ENCODE peak calls at places on chromosomes 5 and 9, in seven cellular contexts. One of them, this sample, is unnamed.

GRCh38 chr9:127878001-127878651 is 651 bp upstream of the AK1 start:
- DNase-seq in fibroblast of pulmonary artery: no peak
- DNase-seq in mammary epithelial cell: no peak
- DNase-seq in AG04450: no peak
- DNase-seq in heart left ventricle: peak
- DNase-seq in neural progenitor cell: peak
- DNase-seq in choroid plexus epithelial cell: no peak
- DNase-seq in this sample: no peak

GRCh38 chr5:39605966-39606591 is 181.3 kb upstream of the DAB2 start:
- DNase-seq in fibroblast of pulmonary artery: peak
- DNase-seq in choroid plexus epithelial cell: peak
- DNase-seq in mammary epithelial cell: peak
- DNase-seq in neural progenitor cell: no peak
- DNase-seq in AG04450: no peak
- DNase-seq in heart left ventricle: no peak
- DNase-seq in this sample: no peak

GRCh38 chr9:135410421-135410820 is 69.2 kb upstream of the PPP1R26 start:
- DNase-seq in AG04450: no peak
- DNase-seq in neural progenitor cell: no peak
- DNase-seq in heart left ventricle: no peak
- DNase-seq in fibroblast of pulmonary artery: no peak
- DNase-seq in choroid plexus epithelial cell: no peak
- DNase-seq in mammary epithelial cell: no peak
- DNase-seq in this sample: no peak

GRCh38 chr5:115875447-115875846 is 33.7 kb downstream of the AP3S1 start:
- DNase-seq in choroid plexus epithelial cell: no peak
- DNase-seq in mammary epithelial cell: no peak
- DNase-seq in fibroblast of pulmonary artery: peak
- DNase-seq in heart left ventricle: no peak
- DNase-seq in neural progenitor cell: peak
- DNase-seq in AG04450: no peak
- DNase-seq in this sample: no peak

GRCh38 chr5:145701404-145701803 is 133.7 kb downstream of the PRELID2 start:
- DNase-seq in choroid plexus epithelial cell: no peak
- DNase-seq in mammary epithelial cell: no peak
- DNase-seq in AG04450: no peak
- DNase-seq in neural progenitor cell: no peak
- DNase-seq in heart left ventricle: no peak
- DNase-seq in fibroblast of pulmonary artery: no peak
- DNase-seq in this sample: no peak

GRCh38 chr5:67878911-67879310 is 336.6 kb upstream of the PIK3R1 start:
- DNase-seq in choroid plexus epithelial cell: peak
- DNase-seq in heart left ventricle: no peak
- DNase-seq in fibroblast of pulmonary artery: peak
- DNase-seq in neural progenitor cell: no peak
- DNase-seq in AG04450: no peak
- DNase-seq in mammary epithelial cell: no peak
- DNase-seq in this sample: no peak

GRCh38 chr9:116661037-116661954 is 25.8 kb upstream of the TRIM32 start:
- DNase-seq in mammary epithelial cell: peak
- DNase-seq in heart left ventricle: no peak
- DNase-seq in AG04450: peak
- DNase-seq in neural progenitor cell: peak
- DNase-seq in fibroblast of pulmonary artery: peak
- DNase-seq in choroid plexus epithelial cell: peak
- DNase-seq in this sample: peak

GRCh38 chr5:186091-187041 is 4.9 kb upstream of the LRRC14B start:
- DNase-seq in mammary epithelial cell: no peak
- DNase-seq in neural progenitor cell: no peak
- DNase-seq in heart left ventricle: peak
- DNase-seq in AG04450: no peak
- DNase-seq in fibroblast of pulmonary artery: no peak
- DNase-seq in choroid plexus epithelial cell: no peak
- DNase-seq in this sample: no peak

GRCh38 chr9:74765572-74765971 is 122.1 kb downstream of the TRPM6 start:
- DNase-seq in AG04450: no peak
- DNase-seq in choroid plexus epithelial cell: no peak
- DNase-seq in heart left ventricle: no peak
- DNase-seq in fibroblast of pulmonary artery: no peak
- DNase-seq in mammary epithelial cell: no peak
- DNase-seq in neural progenitor cell: no peak
- DNase-seq in this sample: no peak

GRCh38 chr9:71446499-71447411 is 321.6 kb downstream of the CEMIP2 start:
- DNase-seq in heart left ventricle: no peak
- DNase-seq in AG04450: peak
- DNase-seq in neural progenitor cell: peak
- DNase-seq in mammary epithelial cell: peak
- DNase-seq in fibroblast of pulmonary artery: peak
- DNase-seq in choroid plexus epithelial cell: peak
- DNase-seq in this sample: peak

GRCh38 chr9:133528887-133529262 is 4.1 kb upstream of the MYMK start:
- DNase-seq in AG04450: no peak
- DNase-seq in fibroblast of pulmonary artery: no peak
- DNase-seq in neural progenitor cell: no peak
- DNase-seq in mammary epithelial cell: no peak
- DNase-seq in heart left ventricle: no peak
- DNase-seq in choroid plexus epithelial cell: no peak
- DNase-seq in this sample: no peak

GRCh38 chr5:78731884-78732283 is 83.3 kb upstream of the LHFPL2 start:
- DNase-seq in heart left ventricle: no peak
- DNase-seq in AG04450: no peak
- DNase-seq in fibroblast of pulmonary artery: peak
- DNase-seq in neural progenitor cell: no peak
- DNase-seq in choroid plexus epithelial cell: peak
- DNase-seq in mammary epithelial cell: no peak
- DNase-seq in this sample: no peak

DNA sequence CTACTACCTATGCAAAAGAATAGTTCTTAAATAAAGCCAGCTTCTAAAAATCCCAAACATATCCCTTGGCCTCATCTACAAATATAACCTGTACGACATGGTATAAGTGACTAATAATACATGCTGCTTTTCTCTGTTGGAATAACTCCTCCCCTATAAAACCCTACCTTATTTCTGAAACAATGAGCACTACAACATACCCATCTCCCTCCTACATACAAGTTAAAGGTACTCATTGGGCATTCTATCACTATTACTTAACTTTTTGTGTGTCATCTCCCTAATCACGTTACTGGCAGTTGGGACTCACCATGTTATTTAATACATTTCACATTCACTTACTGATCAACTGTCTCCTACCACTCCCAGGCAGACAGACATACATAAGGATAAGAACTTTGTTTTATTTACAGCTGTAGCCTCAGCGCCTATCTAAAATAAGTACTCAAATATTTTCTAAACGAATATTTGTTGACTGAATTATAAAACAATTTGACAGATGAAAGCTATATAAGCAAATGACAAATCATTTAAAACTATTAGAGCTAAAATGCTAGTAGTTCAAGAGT is 4.1 kb downstream of the CLK4 start:
- DNase-seq in mammary epithelial cell: peak
- DNase-seq in choroid plexus epithelial cell: no peak
- DNase-seq in AG04450: no peak
- DNase-seq in heart left ventricle: no peak
- DNase-seq in neural progenitor cell: no peak
- DNase-seq in fibroblast of pulmonary artery: no peak
- DNase-seq in this sample: no peak
- H3K4me3 ChIP-seq in mammary epithelial cell: no peak
- H3K4me3 ChIP-seq in choroid plexus epithelial cell: no peak
- H3K4me3 ChIP-seq in AG04450: no peak
- H3K4me3 ChIP-seq in heart left ventricle: no peak
- H3K4me3 ChIP-seq in neural progenitor cell: no peak
- H3K4me3 ChIP-seq in fibroblast of pulmonary artery: no peak
- H3K4me3 ChIP-seq in this sample: no peak

DNA sequence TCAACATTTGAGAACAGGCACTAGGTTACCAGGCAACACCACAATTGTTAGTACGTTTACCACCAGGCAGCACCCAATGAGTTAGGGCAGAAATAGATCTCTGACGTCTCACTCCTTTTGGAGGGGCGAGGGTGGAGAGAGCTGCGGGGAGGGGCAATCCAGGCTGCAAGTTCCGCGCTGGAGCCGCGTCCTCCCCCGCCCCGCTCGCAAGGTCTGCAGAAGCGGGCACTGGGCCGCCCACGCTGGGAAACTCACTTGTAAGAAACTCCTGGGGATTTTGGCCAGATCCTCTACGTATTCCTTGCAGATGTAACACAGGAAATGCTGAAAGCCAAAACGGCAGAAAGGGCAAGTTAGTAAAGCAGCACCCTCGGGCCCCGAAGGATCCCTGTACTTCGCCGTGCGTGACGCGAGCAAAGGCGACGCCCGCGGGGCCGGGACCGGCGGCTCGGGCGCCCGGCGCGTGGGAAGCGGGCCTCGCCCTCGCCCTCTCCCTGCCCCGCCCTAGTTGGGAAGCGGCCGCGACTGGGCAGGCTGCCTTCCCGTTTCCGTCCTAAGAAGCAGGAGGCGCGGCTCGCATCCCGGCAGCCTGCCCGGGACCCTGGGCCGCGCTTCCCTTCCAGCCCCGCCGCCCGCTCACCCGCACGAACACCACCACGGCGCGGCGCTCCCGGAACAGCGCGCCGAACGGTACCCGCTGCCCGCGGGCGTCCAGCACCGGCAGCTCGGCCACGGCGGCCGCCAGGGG is 493 bp downstream of the PRXL2C start:
- DNase-seq in AG04450: peak
- DNase-seq in fibroblast of pulmonary artery: peak
- DNase-seq in mammary epithelial cell: peak
- DNase-seq in neural progenitor cell: peak
- DNase-seq in heart left ventricle: peak
- DNase-seq in choroid plexus epithelial cell: peak
- DNase-seq in this sample: peak
- TF ChIP-seq CTCF in AG04450: no peak
- TF ChIP-seq CTCF in fibroblast of pulmonary artery: no peak
- TF ChIP-seq CTCF in mammary epithelial cell: peak
- TF ChIP-seq CTCF in neural progenitor cell: peak
- TF ChIP-seq CTCF in heart left ventricle: no peak
- TF ChIP-seq CTCF in choroid plexus epithelial cell: peak
- TF ChIP-seq CTCF in this sample: no peak

DNA sequence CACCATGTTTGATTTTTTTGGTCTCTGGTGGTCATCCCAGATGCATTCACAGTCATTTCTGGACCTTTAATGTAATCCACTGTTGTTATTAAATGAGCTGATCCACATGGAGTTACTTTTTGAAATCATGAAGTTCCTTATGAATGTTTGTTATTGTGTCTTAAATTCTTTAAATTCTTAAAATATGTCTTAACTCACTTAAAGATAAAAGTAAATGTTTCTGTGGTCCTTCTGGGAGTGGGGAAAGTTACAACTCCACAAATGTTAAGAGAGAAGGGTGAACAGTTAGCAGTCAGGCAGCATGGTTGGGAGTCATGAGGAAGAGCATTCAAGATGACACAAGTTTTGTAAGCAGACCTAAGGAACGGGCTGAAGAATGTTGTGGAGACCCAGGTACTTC is 17.0 kb downstream of the SLC1A1 start:
- DNase-seq in fibroblast of pulmonary artery: no peak
- DNase-seq in choroid plexus epithelial cell: peak
- DNase-seq in heart left ventricle: no peak
- DNase-seq in neural progenitor cell: no peak
- DNase-seq in mammary epithelial cell: no peak
- DNase-seq in AG04450: no peak
- DNase-seq in this sample: no peak
- H3K4me3 ChIP-seq in fibroblast of pulmonary artery: no peak
- H3K4me3 ChIP-seq in choroid plexus epithelial cell: no peak
- H3K4me3 ChIP-seq in heart left ventricle: no peak
- H3K4me3 ChIP-seq in neural progenitor cell: no peak
- H3K4me3 ChIP-seq in mammary epithelial cell: no peak
- H3K4me3 ChIP-seq in AG04450: no peak
- H3K4me3 ChIP-seq in this sample: no peak

GRCh38 chr9:29830815-29831214 is 2257.5 kb upstream of the C9orf72 start:
- DNase-seq in heart left ventricle: no peak
- DNase-seq in AG04450: no peak
- DNase-seq in neural progenitor cell: peak
- DNase-seq in choroid plexus epithelial cell: peak
- DNase-seq in fibroblast of pulmonary artery: peak
- DNase-seq in mammary epithelial cell: peak
- DNase-seq in this sample: no peak
- TF ChIP-seq CTCF in heart left ventricle: no peak
- TF ChIP-seq CTCF in AG04450: peak
- TF ChIP-seq CTCF in neural progenitor cell: peak
- TF ChIP-seq CTCF in choroid plexus epithelial cell: peak
- TF ChIP-seq CTCF in fibroblast of pulmonary artery: peak
- TF ChIP-seq CTCF in mammary epithelial cell: peak
- TF ChIP-seq CTCF in this sample: no peak

GRCh38 chr5:138610468-138611294 is 35.5 kb upstream of the HSPA9 start:
- DNase-seq in neural progenitor cell: peak
- DNase-seq in heart left ventricle: no peak
- DNase-seq in AG04450: no peak
- DNase-seq in choroid plexus epithelial cell: peak
- DNase-seq in fibroblast of pulmonary artery: no peak
- DNase-seq in mammary epithelial cell: no peak
- DNase-seq in this sample: no peak
- H3K4me3 ChIP-seq in neural progenitor cell: peak
- H3K4me3 ChIP-seq in heart left ventricle: no peak
- H3K4me3 ChIP-seq in AG04450: peak
- H3K4me3 ChIP-seq in choroid plexus epithelial cell: peak
- H3K4me3 ChIP-seq in fibroblast of pulmonary artery: no peak
- H3K4me3 ChIP-seq in mammary epithelial cell: no peak
- H3K4me3 ChIP-seq in this sample: no peak

DNA sequence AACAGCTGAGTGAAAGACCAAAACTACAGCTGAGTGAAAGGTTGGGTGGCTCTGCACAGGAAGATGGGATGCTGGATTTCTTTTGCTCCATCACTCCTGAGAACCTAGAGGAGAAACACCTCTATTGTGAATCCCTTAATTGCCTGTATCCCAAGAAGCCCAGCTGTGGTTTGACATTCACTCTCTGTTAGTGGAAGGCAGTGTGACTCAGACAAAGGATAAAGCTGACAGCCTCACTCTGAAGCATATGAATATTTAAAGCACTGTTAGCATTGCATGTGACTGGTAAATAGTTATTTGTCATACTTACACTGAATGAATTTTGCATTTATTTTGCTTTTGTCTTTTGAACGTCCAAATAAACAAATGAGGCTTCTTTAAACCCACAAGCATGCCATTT is 367.1 kb upstream of the RIOK2 start:
- DNase-seq in mammary epithelial cell: peak
- DNase-seq in fibroblast of pulmonary artery: peak
- DNase-seq in AG04450: no peak
- DNase-seq in heart left ventricle: no peak
- DNase-seq in choroid plexus epithelial cell: peak
- DNase-seq in neural progenitor cell: peak
- DNase-seq in this sample: no peak
- TF ChIP-seq CTCF in mammary epithelial cell: no peak
- TF ChIP-seq CTCF in fibroblast of pulmonary artery: no peak
- TF ChIP-seq CTCF in AG04450: no peak
- TF ChIP-seq CTCF in heart left ventricle: no peak
- TF ChIP-seq CTCF in choroid plexus epithelial cell: no peak
- TF ChIP-seq CTCF in neural progenitor cell: no peak
- TF ChIP-seq CTCF in this sample: no peak